ENCODE peak calls at places on chromosomes 4 and X, in four cellular contexts. One of them, this sample, is unnamed.

GRCh38 chr4:6201580-6202091 is 1.3 kb upstream of the JAKMIP1 start:
- DNase-seq in K562: peak
- DNase-seq in HCT116: no peak
- DNase-seq in HepG2: no peak
- DNase-seq in this sample: no peak

GRCh38 chr4:80037864-80038263 is 35.2 kb downstream of the ANTXR2 start:
- DNase-seq in K562: no peak
- DNase-seq in HepG2: no peak
- DNase-seq in HCT116: no peak
- DNase-seq in this sample: no peak

GRCh38 chr4:145153904-145154298 is 26.5 kb downstream of the OTUD4 start:
- DNase-seq in HepG2: no peak
- DNase-seq in HCT116: no peak
- DNase-seq in K562: no peak
- DNase-seq in this sample: no peak

GRCh38 chr4:24032371-24032989 is 142.6 kb upstream of the PPARGC1A start:
- DNase-seq in K562: peak
- DNase-seq in HepG2: peak
- DNase-seq in HCT116: no peak
- DNase-seq in this sample: no peak

GRCh38 chr4:3134201-3134600 is 59.7 kb downstream of the HTT start:
- DNase-seq in HCT116: no peak
- DNase-seq in K562: no peak
- DNase-seq in HepG2: no peak
- DNase-seq in this sample: no peak

GRCh38 chr4:84870398-84871163 is 95.9 kb downstream of the WDFY3 start:
- DNase-seq in HepG2: peak
- DNase-seq in K562: no peak
- DNase-seq in HCT116: peak
- DNase-seq in this sample: no peak

GRCh38 chrX:69100478-69100877 is 64.8 kb downstream of the PJA1 start:
- DNase-seq in HepG2: no peak
- DNase-seq in HCT116: no peak
- DNase-seq in K562: no peak
- DNase-seq in this sample: no peak

GRCh38 chrX:9356846-9357245 is 108.0 kb upstream of the TBL1X start:
- DNase-seq in HepG2: no peak
- DNase-seq in K562: no peak
- DNase-seq in HCT116: no peak
- DNase-seq in this sample: no peak

GRCh38 chrX:15873566-15873965 is 19.0 kb upstream of the AP1S2 start:
- DNase-seq in HepG2: no peak
- DNase-seq in K562: no peak
- DNase-seq in HCT116: no peak
- DNase-seq in this sample: no peak

GRCh38 chrX:104665691-104666090 is 99.7 kb downstream of the IL1RAPL2 start:
- DNase-seq in K562: no peak
- DNase-seq in HCT116: no peak
- DNase-seq in HepG2: no peak
- DNase-seq in this sample: no peak

GRCh38 chrX:22343192-22343591 is 70.5 kb downstream of the CBLL2 start:
- DNase-seq in K562: no peak
- DNase-seq in HCT116: no peak
- DNase-seq in HepG2: no peak
- DNase-seq in this sample: no peak

GRCh38 chr4:72924814-72925213 is 144.7 kb downstream of the COX18 start:
- DNase-seq in K562: no peak
- DNase-seq in HepG2: peak
- DNase-seq in HCT116: no peak
- DNase-seq in this sample: no peak

DNA sequence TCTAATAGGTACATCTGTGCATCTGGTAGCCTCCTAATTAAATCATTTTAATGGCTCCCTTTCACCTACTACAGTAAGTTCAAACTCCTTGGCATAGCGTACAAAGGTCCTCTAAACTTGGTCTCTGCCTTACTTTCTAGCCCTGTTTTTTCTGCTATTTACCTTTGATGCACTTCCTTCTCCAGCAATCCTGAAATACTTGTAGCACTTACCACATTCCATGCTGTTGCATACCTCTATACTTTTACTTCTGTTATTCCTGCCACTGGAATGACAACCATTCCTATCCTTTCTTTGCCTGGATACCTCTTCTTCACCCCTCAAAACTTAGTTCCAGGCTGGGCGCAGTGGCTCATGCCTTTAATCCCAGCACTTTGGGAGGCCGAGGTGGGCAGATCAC is 56.6 kb upstream of the LHFPL1 start:
- DNase-seq in K562: no peak
- DNase-seq in HCT116: no peak
- DNase-seq in HepG2: no peak
- DNase-seq in this sample: no peak
- TF ChIP-seq REST in K562: no peak
- TF ChIP-seq REST in HCT116: no peak
- TF ChIP-seq REST in HepG2: no peak
- TF ChIP-seq REST in this sample: no peak

DNA sequence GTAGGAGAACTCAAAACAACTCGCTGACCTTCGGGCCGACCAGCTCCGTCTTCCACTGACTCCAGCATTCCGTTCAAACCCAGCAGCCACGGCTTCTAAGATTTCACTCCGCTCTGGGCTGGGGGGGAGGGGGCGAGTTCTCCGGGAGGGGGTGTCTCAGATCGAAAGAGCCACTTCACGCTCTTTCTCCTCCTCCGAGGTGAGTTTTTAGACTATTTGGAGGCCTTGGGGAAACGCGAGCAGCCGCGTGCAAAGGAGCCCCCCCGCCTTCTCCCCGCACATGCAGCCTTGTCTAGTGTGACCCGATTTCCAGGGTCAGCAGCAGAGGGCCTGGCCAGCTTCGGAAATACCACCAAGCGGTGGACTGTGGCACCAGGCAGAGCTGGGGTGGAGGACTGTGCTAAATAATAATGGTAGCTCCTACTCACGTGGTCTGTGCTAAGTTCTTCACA is 79.2 kb upstream of the BCOR start:
- DNase-seq in K562: peak
- DNase-seq in HepG2: peak
- DNase-seq in HCT116: no peak
- DNase-seq in this sample: no peak
- H3K4me3 ChIP-seq in K562: peak
- H3K4me3 ChIP-seq in HepG2: peak
- H3K4me3 ChIP-seq in HCT116: peak
- H3K4me3 ChIP-seq in this sample: peak

GRCh38 chr4:1290165-1290977 is 680 bp downstream of the MAEA start:
- DNase-seq in HepG2: no peak
- DNase-seq in HCT116: no peak
- DNase-seq in K562: peak
- DNase-seq in this sample: no peak
- TF ChIP-seq TCF7L2 in HepG2: no peak
- TF ChIP-seq TCF7L2 in HCT116: no peak
- TF ChIP-seq TCF7L2 in K562: no peak
- TF ChIP-seq TCF7L2 in this sample: no peak

GRCh38 chr4:41258783-41259182 is 2.1 kb downstream of the UCHL1 start:
- DNase-seq in HepG2: peak
- DNase-seq in HCT116: peak
- DNase-seq in K562: no peak
- DNase-seq in this sample: no peak

GRCh38 chr4:41256740-41257256 is at the start of gene UCHL1:
- DNase-seq in HepG2: no peak
- DNase-seq in HCT116: no peak
- DNase-seq in K562: no peak
- DNase-seq in this sample: no peak

GRCh38 chr4:41257901-41258300 is 1.2 kb downstream of the UCHL1 start:
- DNase-seq in HepG2: no peak
- DNase-seq in K562: no peak
- DNase-seq in HCT116: no peak
- DNase-seq in this sample: no peak

GRCh38 chr4:41257257-41257900 is 651 bp downstream of the UCHL1 start:
- DNase-seq in K562: no peak
- DNase-seq in HCT116: no peak
- DNase-seq in HepG2: no peak
- DNase-seq in this sample: no peak

GRCh38 chr4:41256131-41256739 is 493 bp upstream of the UCHL1 start:
- DNase-seq in K562: no peak
- DNase-seq in HepG2: no peak
- DNase-seq in HCT116: no peak
- DNase-seq in this sample: no peak
- TF ChIP-seq REST in K562: no peak
- TF ChIP-seq REST in HepG2: no peak
- TF ChIP-seq REST in HCT116: no peak
- TF ChIP-seq REST in this sample: no peak